ENCODE peak calls at places on chromosomes 2 and 18, in four cellular contexts. B is RWPE1; R is AG10803; I is CD4-positive, alpha-beta T cell. K is an unnamed sample.

GRCh38 chr2:204104821-204105220 is 168.3 kb downstream of the ICOS start:
- DNase-seq in B (no peak), R (no peak), I (no peak), K (no peak)

GRCh38 chr2:150570712-150571111 is 83.2 kb upstream of the RND3 start:
- DNase-seq in B (peak; percentile 76), R (peak; percentile 91), I (no peak), K (peak; percentile 46)

GRCh38 chr2:115650827-115651226 is 1208.4 kb downstream of the DPP10 start:
- DNase-seq in B (no peak), R (no peak), I (no peak), K (peak; percentile 1)

GRCh38 chr2:43402452-43402937 is 176.1 kb upstream of the ZFP36L2 start:
- DNase-seq in B (no peak), R (no peak), I (no peak), K (peak; percentile 8)

GRCh38 chr2:57368190-57368589 is 678.4 kb upstream of the VRK2 start:
- DNase-seq in B (peak; percentile 21), R (no peak), I (no peak), K (peak; percentile 54)

GRCh38 chr2:120564213-120565094 is 171.2 kb upstream of the GLI2 start:
- DNase-seq in B (peak; percentile 28), R (no peak), I (no peak), K (peak; percentile 37)

GRCh38 chr18:72833471-72833870 is 34.3 kb downstream of the NETO1 start:
- DNase-seq in B (no peak), R (no peak), I (no peak), K (peak; percentile 79)

GRCh38 chr2:34652636-34653035 is 1053.5 kb upstream of the FAM98A start:
- DNase-seq in B (no peak), R (no peak), I (no peak), K (peak; percentile 33)

GRCh38 chr2:237262838-237263771 is 150.9 kb downstream of the COL6A3 start:
- DNase-seq in B (peak; percentile 65), R (peak; percentile 89), I (no peak), K (peak; percentile 87)

GRCh38 chr2:9392895-9393757 is 30.2 kb downstream of the ITGB1BP1 start:
- DNase-seq in B (no peak), R (peak; percentile 33), I (no peak), K (no peak)

GRCh38 chr2:218332920-218333645 is 23.6 kb upstream of the CATIP start:
- DNase-seq in B (no peak), R (no peak), I (no peak), K (no peak)

GRCh38 chr2:1553671-1554295 is 140.5 kb downstream of the TPO start:
- DNase-seq in B (peak; percentile 28), R (peak; percentile 84), I (no peak), K (no peak)

GRCh38 chr2:130776550-130776949 is 21.2 kb downstream of the AMER3 start:
- DNase-seq in B (no peak), R (no peak), I (no peak), K (no peak)

GRCh38 chr2:202780514-202781021 is 91.0 kb downstream of the ICA1L start:
- DNase-seq in B (peak; percentile 88), R (no peak), I (no peak), K (peak; percentile 73)

GRCh38 chr18:40867452-40867851 is 1087.6 kb upstream of the PIK3C3 start:
- DNase-seq in B (peak; percentile 33), R (peak; percentile 88), I (no peak), K (peak; percentile 90)

GRCh38 chr2:239947361-239948045 is 77.6 kb downstream of the NDUFA10 start:
- DNase-seq in B (no peak), R (no peak), I (peak; percentile 27), K (no peak)

GRCh38 chr2:30561349-30561748 is 114.3 kb downstream of the LCLAT1 start:
- DNase-seq in B (no peak), R (peak; percentile 4), I (no peak), K (peak; percentile 1)

GRCh38 chr18:11905613-11906012 is 2.5 kb downstream of the MPPE1 start:
- DNase-seq in B (no peak), R (no peak), I (no peak), K (no peak)

GRCh38 chr2:20365249-20365817 is 14.7 kb upstream of the PUM2 start:
- DNase-seq in B (peak; percentile 84), R (peak; percentile 67), I (no peak), K (peak; percentile 53)

GRCh38 chr2:236673823-236674185 is 104.2 kb downstream of the ACKR3 start:
- DNase-seq in B (no peak), R (no peak), I (no peak), K (no peak)

GRCh38 chr2:132538331-132538855 is 121.8 kb downstream of the GPR39 start:
- DNase-seq in B (no peak), R (no peak), I (no peak), K (no peak)

GRCh38 chr2:6069354-6069753 is 377.2 kb downstream of the SOX11 start:
- DNase-seq in B (no peak), R (no peak), I (no peak), K (no peak)

GRCh38 chr18:78896111-78896510 is 83.5 kb upstream of the SALL3 start:
- DNase-seq in B (no peak), R (no peak), I (no peak), K (no peak)

GRCh38 chr2:3079959-3080948 is 297.4 kb downstream of the EIPR1 start:
- DNase-seq in B (no peak), R (no peak), I (no peak), K (no peak)

GRCh38 chr2:111148925-111149324 is 28.2 kb downstream of the BCL2L11 start:
- DNase-seq in B (no peak), R (no peak), I (no peak), K (no peak)

GRCh38 chr2:25726511-25726910 is 53.1 kb upstream of the DTNB start:
- DNase-seq in B (no peak), R (no peak), I (no peak), K (no peak)

GRCh38 chr18:10270160-10270571 is 184.3 kb upstream of the APCDD1 start:
- DNase-seq in B (no peak), R (peak; percentile 34), I (no peak), K (no peak)

GRCh38 chr2:100554788-100555407 is 7.9 kb upstream of the PDCL3 start:
- DNase-seq in B (no peak), R (no peak), I (peak; percentile 52), K (no peak)

GRCh38 chr2:239865059-239865639 is 160.0 kb downstream of the NDUFA10 start:
- DNase-seq in B (no peak), R (no peak), I (no peak), K (no peak)

GRCh38 chr2:158998486-158999248 is 30.2 kb downstream of the TANC1 start:
- DNase-seq in B (no peak), R (peak; percentile 29), I (no peak), K (peak; percentile 70)

GRCh38 chr2:32135409-32135808 is 30.3 kb upstream of the SLC30A6 start:
- DNase-seq in B (peak; percentile 90), R (peak; percentile 78), I (no peak), K (peak; percentile 67)

GRCh38 chr2:133884739-133885381 is 316.6 kb upstream of the NCKAP5 start:
- DNase-seq in B (no peak), R (peak; percentile 34), I (no peak), K (peak; percentile 28)

GRCh38 chr2:47631840-47632398 is 151.0 kb upstream of the MSH6 start:
- DNase-seq in B (peak; percentile 92), R (peak; percentile 78), I (no peak), K (peak; percentile 81)

GRCh38 chr2:77813614-77814013 is 291.4 kb upstream of the LRRTM4 start:
- DNase-seq in B (no peak), R (no peak), I (no peak), K (no peak)

GRCh38 chr18:25467226-25468065 is 115.5 kb upstream of the ZNF521 start:
- DNase-seq in B (no peak), R (peak; percentile 50), I (no peak), K (peak; percentile 35)

GRCh38 chr2:175463639-175464310 is 282.3 kb upstream of the ATP5MC3 start:
- DNase-seq in B (no peak), R (no peak), I (no peak), K (no peak)

GRCh38 chr2:169165791-169166190 is 96.4 kb downstream of the DHRS9 start:
- DNase-seq in B (no peak), R (no peak), I (no peak), K (no peak)

GRCh38 chr2:68779595-68779994 is 45.0 kb downstream of the ARHGAP25 start:
- DNase-seq in B (no peak), R (no peak), I (no peak), K (no peak)

GRCh38 chr2:68774569-68775271 is 40.1 kb downstream of the ARHGAP25 start:
- DNase-seq in B (no peak), R (no peak), I (peak; percentile 56), K (no peak)

GRCh38 chr2:68772109-68772508 is 37.5 kb downstream of the ARHGAP25 start:
- DNase-seq in B (no peak), R (no peak), I (no peak), K (no peak)

GRCh38 chr2:68775272-68775847 is 40.7 kb downstream of the ARHGAP25 start:
- DNase-seq in B (no peak), R (no peak), I (no peak), K (no peak)

GRCh38 chr2:68776124-68776523 is 41.5 kb downstream of the ARHGAP25 start:
- DNase-seq in B (no peak), R (no peak), I (no peak), K (no peak)
- TF ChIP-seq CTCF in B (no peak), R (no peak), I (no peak), K (no peak)

GRCh38 chr2:127701651-127702394 is 526 bp downstream of the SFT2D3 start:
- DNase-seq in B (peak; percentile 71), R (peak; percentile 72), I (peak; percentile 78), K (peak; percentile 61)
- TF ChIP-seq CTCF in B (no peak), R (peak; percentile 13), I (no peak), K (no peak)

DNA sequence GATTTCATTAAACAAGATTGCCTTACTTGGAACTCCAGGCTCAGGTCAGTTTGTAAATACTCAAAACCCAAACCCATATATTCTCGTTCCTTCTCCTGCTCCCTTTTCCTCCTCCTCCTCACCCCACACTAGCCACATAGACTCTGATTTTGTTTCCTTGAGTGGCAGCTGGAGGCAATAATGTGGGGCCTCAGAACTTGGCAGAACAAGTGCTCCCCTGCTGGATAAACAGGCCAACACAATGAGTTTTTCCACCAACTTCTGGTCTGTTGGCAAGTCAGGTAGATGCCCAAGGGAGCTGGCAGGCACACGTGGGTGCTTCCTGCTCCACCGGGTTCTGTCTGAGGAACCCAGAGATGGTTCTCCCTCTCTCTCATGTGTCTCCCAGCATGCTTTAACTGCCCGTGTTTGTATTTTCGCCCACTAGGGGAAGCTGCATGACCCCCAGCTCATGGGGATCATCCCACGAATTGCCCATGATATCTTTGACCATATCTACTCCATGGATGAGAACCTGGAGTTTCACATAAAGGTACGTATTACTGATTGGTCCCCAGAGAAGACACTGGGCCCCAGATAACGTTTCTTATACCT is 61.9 kb downstream of the KIF5C start:
- DNase-seq in B (no peak), R (no peak), I (no peak), K (peak; percentile 25)
- TF ChIP-seq CTCF in B (no peak), R (no peak), I (no peak), K (no peak)

DNA sequence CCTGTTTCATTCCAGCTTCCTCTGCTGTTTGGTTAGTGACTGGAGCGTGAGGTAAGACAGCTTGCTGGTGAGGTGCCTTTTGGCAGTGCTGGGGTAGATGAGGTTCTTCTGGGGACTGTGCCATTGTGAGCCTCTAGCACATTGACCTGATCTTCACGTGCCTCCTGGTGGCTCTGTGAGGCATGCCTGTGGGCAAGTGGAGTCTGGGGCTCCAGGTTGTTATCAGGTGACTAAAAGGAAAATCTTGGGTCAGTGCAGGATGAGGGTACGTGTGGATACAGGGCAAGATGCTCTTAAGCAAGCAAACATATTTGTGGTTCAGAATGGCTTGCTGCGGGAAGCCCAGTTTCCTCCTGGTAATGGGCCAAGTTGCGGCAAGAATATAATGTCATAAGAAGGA is 75.4 kb downstream of the FHOD3 start:
- DNase-seq in B (peak; percentile 11), R (peak; percentile 96), I (no peak), K (peak; percentile 78)
- TF ChIP-seq CTCF in B (no peak), R (peak; percentile 49), I (no peak), K (no peak)

GRCh38 chr2:180520206-180520605 is 460.2 kb upstream of the UBE2E3 start:
- DNase-seq in B (no peak), R (peak; percentile 8), I (no peak), K (peak; percentile 23)
- TF ChIP-seq CTCF in B (no peak), R (peak; percentile 34), I (no peak), K (no peak)